ENCODE peak calls at places on chromosomes 11 and 22, in ten cellular contexts. J, O, T, D, C, P, A, L, H and N are unnamed samples. For H3K4me1, the result is how much of the 10 kb centered on the place peaks cover.

GRCh38 chr11:82899957-82900276 is 313 bp downstream of the PRCP start:
- DNase-seq in J (no peak), O (no peak), T (no peak), D (no peak), C (no peak), P (no peak), A (no peak), L (no peak), H (no peak), N (no peak)

GRCh38 chr11:30281476-30282288 is 41.2 kb upstream of the ARL14EP start:
- DNase-seq in J (no peak), O (no peak), T (no peak), D (no peak), C (no peak), P (no peak), A (no peak), L (no peak), H (no peak), N (peak)

GRCh38 chr22:38462960-38463784 is 4.7 kb upstream of the KDELR3 start:
- DNase-seq in J (no peak), O (peak), T (no peak), D (no peak), C (no peak), P (no peak), A (no peak), L (peak), H (no peak), N (peak)

GRCh38 chr11:83736689-83737088 is 450.5 kb upstream of the CCDC90B start:
- DNase-seq in J (no peak), O (no peak), T (no peak), D (no peak), C (no peak), P (no peak), A (no peak), L (no peak), H (no peak), N (no peak)

GRCh38 chr22:20079745-20080444 is at the start of gene DGCR8:
- DNase-seq in J (peak), O (peak), T (peak), D (peak), C (peak), P (peak), A (peak), L (peak), H (peak), N (peak)

GRCh38 chr11:46363031-46363407 is 15.8 kb downstream of the DGKZ start:
- DNase-seq in J (peak), O (no peak), T (no peak), D (no peak), C (no peak), P (peak), A (peak), L (no peak), H (peak), N (peak)

GRCh38 chr22:23531966-23532735 is 47.9 kb downstream of the IGLL1 start:
- DNase-seq in J (no peak), O (no peak), T (no peak), D (no peak), C (no peak), P (no peak), A (no peak), L (peak), H (no peak), N (peak)

GRCh38 chr11:118216621-118217526 is 7.9 kb downstream of the JAML start:
- DNase-seq in J (no peak), O (no peak), T (no peak), D (no peak), C (no peak), P (no peak), A (no peak), L (no peak), H (no peak), N (no peak)

GRCh38 chr11:3861698-3862097 is 6.2 kb downstream of the STIM1 start:
- DNase-seq in J (no peak), O (no peak), T (no peak), D (no peak), C (no peak), P (no peak), A (no peak), L (no peak), H (no peak), N (no peak)

GRCh38 chr11:78698612-78699011 is 123.9 kb upstream of the NARS2 start:
- DNase-seq in J (peak), O (no peak), T (no peak), D (peak), C (no peak), P (peak), A (no peak), L (no peak), H (no peak), N (no peak)

GRCh38 chr11:117197516-117198456 is 1.4 kb upstream of the TAGLN start:
- DNase-seq in J (peak), O (peak), T (no peak), D (no peak), C (no peak), P (no peak), A (peak), L (peak), H (peak), N (no peak)

GRCh38 chr11:97140885-97141494 is 751.2 kb downstream of the JRKL start:
- DNase-seq in J (no peak), O (no peak), T (no peak), D (no peak), C (no peak), P (no peak), A (no peak), L (no peak), H (peak), N (no peak)

GRCh38 chr22:37752189-37753061 is 55.3 kb upstream of the GCAT start:
- DNase-seq in J (peak), O (no peak), T (peak), D (peak), C (peak), P (peak), A (peak), L (peak), H (peak), N (peak)

GRCh38 chr22:24801906-24802504 is 4.0 kb upstream of the SGSM1 start:
- DNase-seq in J (no peak), O (no peak), T (no peak), D (no peak), C (no peak), P (no peak), A (no peak), L (no peak), H (no peak), N (no peak)

GRCh38 chr11:128757235-128757711 is 63.4 kb downstream of the FLI1 start:
- DNase-seq in J (peak), O (peak), T (peak), D (no peak), C (no peak), P (peak), A (no peak), L (no peak), H (peak), N (peak)

GRCh38 chr11:11403763-11404725 is 51.0 kb upstream of the CSNK2A3 start:
- DNase-seq in J (peak), O (no peak), T (no peak), D (no peak), C (no peak), P (no peak), A (no peak), L (no peak), H (no peak), N (no peak)

GRCh38 chr22:33400061-33400840 is 342.1 kb upstream of the SYN3 start:
- DNase-seq in J (no peak), O (no peak), T (no peak), D (no peak), C (no peak), P (no peak), A (no peak), L (no peak), H (no peak), N (no peak)

GRCh38 chr22:32024791-32025190 is 18.3 kb upstream of the SLC5A1 start:
- DNase-seq in J (peak), O (no peak), T (no peak), D (no peak), C (no peak), P (no peak), A (no peak), L (no peak), H (peak), N (no peak)

GRCh38 chr11:111443640-111444039 is 64.6 kb upstream of the POU2AF1 start:
- DNase-seq in J (no peak), O (no peak), T (no peak), D (no peak), C (no peak), P (no peak), A (no peak), L (no peak), H (no peak), N (no peak)

GRCh38 chr11:12454782-12455181 is 77.4 kb downstream of the PARVA start:
- DNase-seq in J (peak), O (no peak), T (no peak), D (no peak), C (no peak), P (no peak), A (no peak), L (no peak), H (no peak), N (no peak)

GRCh38 chr22:40216041-40216756 is 38.5 kb downstream of the TNRC6B start:
- DNase-seq in J (no peak), O (no peak), T (peak), D (no peak), C (no peak), P (peak), A (peak), L (no peak), H (no peak), N (no peak)

GRCh38 chr22:50247748-50248147 is 2.9 kb upstream of the TUBGCP6 start:
- DNase-seq in J (peak), O (no peak), T (peak), D (no peak), C (peak), P (no peak), A (peak), L (no peak), H (peak), N (no peak)

GRCh38 chr11:135073444-135073843 is 661.4 kb upstream of the B3GAT1 start:
- DNase-seq in J (no peak), O (no peak), T (no peak), D (no peak), C (no peak), P (no peak), A (no peak), L (no peak), H (no peak), N (no peak)

GRCh38 chr11:35792148-35792845 is 129.7 kb downstream of the TRIM44 start:
- DNase-seq in J (no peak), O (no peak), T (no peak), D (no peak), C (peak), P (peak), A (peak), L (no peak), H (no peak), N (no peak)

GRCh38 chr11:116861539-116861938 is 24.1 kb upstream of the APOA1 start:
- DNase-seq in J (peak), O (no peak), T (no peak), D (no peak), C (no peak), P (no peak), A (no peak), L (no peak), H (no peak), N (no peak)

GRCh38 chr11:15565846-15566245 is 451.1 kb downstream of the INSC start:
- DNase-seq in J (no peak), O (no peak), T (no peak), D (no peak), C (no peak), P (no peak), A (no peak), L (no peak), H (no peak), N (no peak)

GRCh38 chr11:112128483-112129121 is 35.3 kb downstream of the IL18 start:
- DNase-seq in J (peak), O (no peak), T (no peak), D (peak), C (no peak), P (peak), A (peak), L (no peak), H (peak), N (no peak)

GRCh38 chr22:44622685-44623084 is 79.3 kb upstream of the PRR5 start:
- DNase-seq in J (no peak), O (no peak), T (no peak), D (no peak), C (no peak), P (no peak), A (no peak), L (no peak), H (no peak), N (peak)

GRCh38 chr11:103326070-103326794 is 217.0 kb downstream of the DYNC2H1 start:
- DNase-seq in J (peak), O (peak), T (no peak), D (no peak), C (peak), P (peak), A (no peak), L (no peak), H (peak), N (peak)

GRCh38 chr11:123062158-123062891 is 389 bp upstream of the HSPA8 start:
- DNase-seq in J (peak), O (peak), T (peak), D (peak), C (peak), P (peak), A (peak), L (peak), H (peak), N (peak)
- TF ChIP-seq POLR2A in J (no peak), O (no peak), T (no peak), D (peak), C (no peak), P (no peak), A (no peak), L (peak), H (peak), N (no peak)

DNA sequence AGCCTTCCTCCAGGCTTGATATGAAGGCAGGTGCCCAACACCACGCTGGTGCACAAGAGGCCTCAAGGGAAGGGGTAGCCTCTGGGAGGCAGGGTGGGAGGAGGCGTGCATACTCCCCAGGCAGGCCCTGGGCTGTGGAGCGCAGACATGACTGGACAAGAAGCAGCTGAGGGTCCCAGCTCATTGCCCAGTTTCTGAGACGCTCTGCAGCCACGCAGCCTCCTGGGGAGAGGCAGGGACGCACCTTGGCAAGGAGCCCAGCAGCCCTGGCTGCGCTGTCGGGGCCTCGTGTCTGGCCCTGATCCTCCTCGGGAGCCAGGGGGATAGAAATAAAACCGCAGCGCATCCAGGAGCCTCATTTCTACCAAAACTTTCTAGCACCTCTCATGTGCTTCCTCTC is 2.1 kb upstream of the NFAM1 start:
- DNase-seq in J (no peak), O (no peak), T (no peak), D (no peak), C (no peak), P (no peak), A (no peak), L (no peak), H (no peak), N (no peak)
- H3K4me1 ChIP-seq in J (under half), O (under half), T (under half), D (under half), C (under half), P (under half), A (under half), L (under half), H (under half), N (under half)

GRCh38 chr11:20362481-20362880 is 1.0 kb upstream of the HTATIP2 start:
- DNase-seq in J (no peak), O (no peak), T (no peak), D (no peak), C (no peak), P (no peak), A (no peak), L (no peak), H (no peak), N (no peak)

GRCh38 chr11:20360650-20361049 is 2.9 kb upstream of the HTATIP2 start:
- DNase-seq in J (peak), O (no peak), T (peak), D (no peak), C (no peak), P (peak), A (peak), L (no peak), H (peak), N (peak)

GRCh38 chr11:20363149-20363499 is 390 bp upstream of the HTATIP2 start:
- DNase-seq in J (no peak), O (no peak), T (no peak), D (no peak), C (no peak), P (no peak), A (no peak), L (no peak), H (no peak), N (no peak)

GRCh38 chr11:20364412-20364792 is 888 bp downstream of the HTATIP2 start:
- DNase-seq in J (no peak), O (peak), T (no peak), D (no peak), C (peak), P (no peak), A (no peak), L (peak), H (no peak), N (no peak)

DNA sequence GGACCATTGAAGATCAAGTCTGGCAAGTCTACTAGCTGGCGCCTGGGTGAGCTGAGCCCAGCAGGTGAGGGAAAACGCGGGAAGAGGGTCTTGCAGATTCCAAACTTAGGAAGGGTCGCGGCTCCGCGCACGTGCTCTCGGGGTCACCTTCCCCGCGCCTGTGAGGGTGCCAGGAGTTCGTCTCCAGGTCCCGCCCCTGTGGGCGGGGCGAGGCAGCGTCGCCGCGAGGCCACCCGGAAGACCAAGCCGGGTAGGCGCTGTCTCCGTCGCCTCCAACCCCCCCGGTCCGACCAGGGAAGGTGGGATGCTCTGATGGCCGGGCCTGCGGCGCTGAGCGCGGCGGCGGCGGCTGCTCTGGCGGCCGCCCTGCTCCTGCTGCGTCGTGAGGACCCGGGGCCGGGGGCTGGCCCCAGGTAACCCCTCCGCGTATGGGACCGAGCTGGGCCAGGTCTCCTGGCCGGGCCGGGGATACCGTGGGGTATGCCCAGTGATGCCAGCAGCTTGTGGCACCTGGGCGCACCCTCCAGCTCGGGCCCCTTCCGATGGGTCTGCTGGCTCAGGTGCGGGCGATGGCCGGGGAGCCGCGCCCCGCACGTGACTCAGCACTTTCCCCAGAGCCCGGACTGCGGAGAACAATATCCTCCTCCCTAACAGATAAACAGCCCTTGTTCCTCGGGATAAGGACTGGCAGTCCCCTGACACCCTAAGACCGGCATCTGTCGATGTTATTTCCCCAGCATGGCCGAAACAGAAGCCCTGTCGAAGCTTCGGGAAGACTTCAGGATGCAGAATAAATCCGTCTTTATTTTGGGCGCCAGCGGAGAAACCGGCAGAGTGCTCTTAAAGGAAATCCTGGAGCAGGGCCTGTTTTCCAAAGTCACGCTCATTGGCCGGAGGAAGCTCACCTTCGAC is at the start of gene HTATIP2:
- DNase-seq in J (peak), O (peak), T (peak), D (no peak), C (peak), P (peak), A (peak), L (peak), H (peak), N (peak)
- TF ChIP-seq POLR2A in J (no peak), O (peak), T (peak), D (no peak), C (peak), P (peak), A (no peak), L (no peak), H (peak), N (no peak)

DNA sequence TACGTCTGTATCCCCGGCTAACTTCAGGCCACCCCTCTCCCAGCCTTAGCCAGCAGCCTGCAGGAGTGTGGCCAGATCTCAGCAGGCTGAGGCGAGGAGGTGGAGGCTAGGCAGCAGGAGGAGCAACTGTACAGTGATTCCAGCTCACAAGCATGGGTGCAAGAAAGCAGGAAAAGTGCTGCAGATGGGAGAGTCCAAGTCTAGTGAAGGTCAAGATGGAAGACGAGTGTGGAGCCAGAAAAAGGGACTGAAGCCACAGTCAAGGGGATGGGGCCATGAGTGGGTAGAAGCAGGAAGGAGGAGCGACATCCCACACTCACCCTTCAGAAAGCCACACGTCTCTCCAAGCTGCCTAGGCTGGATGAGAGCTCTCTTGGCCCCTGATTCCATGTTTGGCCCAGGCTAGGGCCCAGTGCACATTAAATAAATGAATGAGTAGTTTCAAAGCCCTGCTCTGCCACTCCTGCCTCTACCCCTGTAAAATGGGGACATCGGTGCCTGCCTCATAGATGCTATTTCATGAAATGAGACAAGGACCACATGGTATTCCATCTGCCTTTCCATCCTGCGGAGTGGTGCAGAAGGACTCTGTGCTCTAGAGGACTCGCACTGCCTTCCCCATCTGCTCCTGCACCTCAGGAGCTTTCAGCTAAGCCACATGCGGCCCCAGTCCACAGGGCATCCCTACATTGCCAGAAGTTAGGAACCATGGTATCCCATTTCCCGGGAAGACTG is 2.9 kb downstream of the YDJC start:
- DNase-seq in J (no peak), O (no peak), T (no peak), D (no peak), C (no peak), P (no peak), A (no peak), L (no peak), H (no peak), N (no peak)
- H3K4me1 ChIP-seq in J (under half), O (under half), T (under half), D (half or more), C (under half), P (under half), A (under half), L (under half), H (under half), N (half or more)

GRCh38 chr11:67508486-67509121 is 642 bp upstream of the CDK2AP2 start:
- DNase-seq in J (peak), O (peak), T (peak), D (peak), C (peak), P (peak), A (peak), L (peak), H (peak), N (peak)
- TF ChIP-seq POLR2A in J (peak), O (peak), T (peak), D (peak), C (peak), P (peak), A (no peak), L (peak), H (peak), N (peak)